ENCODE peak calls at places on chromosomes 1 and 21, in eight cellular contexts. One of them, this sample, is unnamed.

GRCh38 chr1:157136133-157136532 is 2.1 kb downstream of the ETV3 start:
- DNase-seq in Peyer's patch: no peak
- DNase-seq in stomach: no peak
- DNase-seq in transverse colon: no peak
- DNase-seq in HCT116: no peak
- DNase-seq in prostate gland: no peak
- DNase-seq in suprapubic skin: no peak
- DNase-seq in GM12878: no peak
- DNase-seq in this sample: no peak

GRCh38 chr1:33876970-33877680 is 13.2 kb downstream of the HMGB4 start:
- DNase-seq in suprapubic skin: no peak
- DNase-seq in prostate gland: no peak
- DNase-seq in stomach: no peak
- DNase-seq in GM12878: no peak
- DNase-seq in Peyer's patch: no peak
- DNase-seq in HCT116: no peak
- DNase-seq in transverse colon: no peak
- DNase-seq in this sample: peak

GRCh38 chr1:187862506-187862905 is 1033.8 kb downstream of the PLA2G4A start:
- DNase-seq in GM12878: no peak
- DNase-seq in prostate gland: no peak
- DNase-seq in transverse colon: no peak
- DNase-seq in Peyer's patch: no peak
- DNase-seq in HCT116: no peak
- DNase-seq in stomach: no peak
- DNase-seq in suprapubic skin: no peak
- DNase-seq in this sample: no peak

GRCh38 chr1:220691039-220691684 is 999 bp downstream of the C1orf115 start:
- DNase-seq in HCT116: no peak
- DNase-seq in stomach: no peak
- DNase-seq in suprapubic skin: no peak
- DNase-seq in prostate gland: peak
- DNase-seq in GM12878: no peak
- DNase-seq in Peyer's patch: peak
- DNase-seq in transverse colon: peak
- DNase-seq in this sample: no peak

GRCh38 chr1:150995896-150996295 is 10.8 kb downstream of the MINDY1 start:
- DNase-seq in Peyer's patch: no peak
- DNase-seq in stomach: peak
- DNase-seq in transverse colon: no peak
- DNase-seq in prostate gland: no peak
- DNase-seq in suprapubic skin: no peak
- DNase-seq in GM12878: no peak
- DNase-seq in HCT116: no peak
- DNase-seq in this sample: peak

GRCh38 chr1:203153989-203154821 is 21.4 kb downstream of the MYBPH start:
- DNase-seq in prostate gland: no peak
- DNase-seq in HCT116: no peak
- DNase-seq in stomach: no peak
- DNase-seq in GM12878: no peak
- DNase-seq in Peyer's patch: no peak
- DNase-seq in suprapubic skin: no peak
- DNase-seq in transverse colon: no peak
- DNase-seq in this sample: no peak

GRCh38 chr21:36079010-36079649 is 9.3 kb downstream of the CBR1 start:
- DNase-seq in transverse colon: peak
- DNase-seq in GM12878: no peak
- DNase-seq in suprapubic skin: no peak
- DNase-seq in prostate gland: no peak
- DNase-seq in Peyer's patch: peak
- DNase-seq in stomach: peak
- DNase-seq in HCT116: no peak
- DNase-seq in this sample: no peak

GRCh38 chr1:27885620-27886352 is 13.4 kb downstream of the THEMIS2 start:
- DNase-seq in GM12878: no peak
- DNase-seq in Peyer's patch: no peak
- DNase-seq in stomach: no peak
- DNase-seq in transverse colon: no peak
- DNase-seq in suprapubic skin: no peak
- DNase-seq in HCT116: no peak
- DNase-seq in prostate gland: no peak
- DNase-seq in this sample: peak

GRCh38 chr1:87330201-87330953 is 1.7 kb downstream of the LMO4 start:
- DNase-seq in HCT116: no peak
- DNase-seq in GM12878: no peak
- DNase-seq in suprapubic skin: no peak
- DNase-seq in prostate gland: no peak
- DNase-seq in transverse colon: peak
- DNase-seq in stomach: peak
- DNase-seq in Peyer's patch: no peak
- DNase-seq in this sample: peak

GRCh38 chr1:224632921-224633321 is 16.8 kb downstream of the CNIH3 start:
- DNase-seq in prostate gland: no peak
- DNase-seq in GM12878: no peak
- DNase-seq in stomach: no peak
- DNase-seq in Peyer's patch: no peak
- DNase-seq in transverse colon: no peak
- DNase-seq in suprapubic skin: no peak
- DNase-seq in HCT116: no peak
- DNase-seq in this sample: no peak

GRCh38 chr1:181135462-181135781 is 46.9 kb downstream of the IER5 start:
- DNase-seq in transverse colon: no peak
- DNase-seq in suprapubic skin: no peak
- DNase-seq in GM12878: no peak
- DNase-seq in Peyer's patch: no peak
- DNase-seq in HCT116: no peak
- DNase-seq in prostate gland: no peak
- DNase-seq in stomach: no peak
- DNase-seq in this sample: no peak

GRCh38 chr21:39125752-39126485 is 57.3 kb downstream of the PSMG1 start:
- DNase-seq in prostate gland: peak
- DNase-seq in GM12878: no peak
- DNase-seq in stomach: peak
- DNase-seq in transverse colon: peak
- DNase-seq in HCT116: peak
- DNase-seq in Peyer's patch: no peak
- DNase-seq in suprapubic skin: no peak
- DNase-seq in this sample: peak

GRCh38 chr1:22111620-22112019 is 31.3 kb downstream of the WNT4 start:
- DNase-seq in transverse colon: no peak
- DNase-seq in HCT116: no peak
- DNase-seq in stomach: no peak
- DNase-seq in prostate gland: no peak
- DNase-seq in suprapubic skin: no peak
- DNase-seq in Peyer's patch: no peak
- DNase-seq in GM12878: no peak
- DNase-seq in this sample: no peak

GRCh38 chr1:30698401-30698981 is 24.9 kb downstream of the MATN1 start:
- DNase-seq in GM12878: no peak
- DNase-seq in Peyer's patch: peak
- DNase-seq in transverse colon: no peak
- DNase-seq in HCT116: no peak
- DNase-seq in prostate gland: no peak
- DNase-seq in stomach: no peak
- DNase-seq in suprapubic skin: no peak
- DNase-seq in this sample: no peak

GRCh38 chr1:54972436-54972835 is 8.0 kb upstream of the TMEM61 start:
- DNase-seq in stomach: no peak
- DNase-seq in suprapubic skin: peak
- DNase-seq in Peyer's patch: no peak
- DNase-seq in prostate gland: no peak
- DNase-seq in HCT116: no peak
- DNase-seq in transverse colon: no peak
- DNase-seq in GM12878: no peak
- DNase-seq in this sample: no peak

GRCh38 chr1:180165096-180165495 is 10.4 kb downstream of the QSOX1 start:
- DNase-seq in GM12878: no peak
- DNase-seq in HCT116: no peak
- DNase-seq in suprapubic skin: no peak
- DNase-seq in transverse colon: no peak
- DNase-seq in prostate gland: no peak
- DNase-seq in stomach: no peak
- DNase-seq in Peyer's patch: no peak
- DNase-seq in this sample: no peak

GRCh38 chr1:8807004-8807403 is 10.4 kb downstream of the RERE start:
- DNase-seq in suprapubic skin: no peak
- DNase-seq in Peyer's patch: no peak
- DNase-seq in HCT116: no peak
- DNase-seq in prostate gland: no peak
- DNase-seq in stomach: no peak
- DNase-seq in transverse colon: no peak
- DNase-seq in GM12878: no peak
- DNase-seq in this sample: no peak

GRCh38 chr1:115158181-115158580 is 68.9 kb upstream of the TSPAN2 start:
- DNase-seq in stomach: no peak
- DNase-seq in transverse colon: no peak
- DNase-seq in HCT116: no peak
- DNase-seq in GM12878: no peak
- DNase-seq in suprapubic skin: no peak
- DNase-seq in Peyer's patch: no peak
- DNase-seq in prostate gland: no peak
- DNase-seq in this sample: no peak

GRCh38 chr1:56529801-56530200 is 49.6 kb downstream of the PLPP3 start:
- DNase-seq in GM12878: no peak
- DNase-seq in prostate gland: no peak
- DNase-seq in suprapubic skin: no peak
- DNase-seq in HCT116: no peak
- DNase-seq in Peyer's patch: no peak
- DNase-seq in transverse colon: no peak
- DNase-seq in stomach: no peak
- DNase-seq in this sample: no peak

GRCh38 chr1:44417351-44418021 is 12.4 kb downstream of the RNF220 start:
- DNase-seq in GM12878: no peak
- DNase-seq in transverse colon: no peak
- DNase-seq in HCT116: no peak
- DNase-seq in stomach: peak
- DNase-seq in prostate gland: no peak
- DNase-seq in Peyer's patch: no peak
- DNase-seq in suprapubic skin: no peak
- DNase-seq in this sample: peak
- H3K4me3 ChIP-seq in GM12878: no peak
- H3K4me3 ChIP-seq in transverse colon: peak
- H3K4me3 ChIP-seq in HCT116: no peak
- H3K4me3 ChIP-seq in stomach: peak
- H3K4me3 ChIP-seq in prostate gland: no peak
- H3K4me3 ChIP-seq in Peyer's patch: peak
- H3K4me3 ChIP-seq in suprapubic skin: peak
- H3K4me3 ChIP-seq in this sample: no peak

GRCh38 chr21:25732091-25732760 is 2.5 kb downstream of the ATP5PF start:
- DNase-seq in GM12878: no peak
- DNase-seq in prostate gland: no peak
- DNase-seq in Peyer's patch: no peak
- DNase-seq in stomach: no peak
- DNase-seq in transverse colon: no peak
- DNase-seq in HCT116: no peak
- DNase-seq in suprapubic skin: no peak
- DNase-seq in this sample: no peak

GRCh38 chr21:25735895-25736597 is 1.3 kb downstream of the GABPA start:
- DNase-seq in Peyer's patch: no peak
- DNase-seq in suprapubic skin: no peak
- DNase-seq in prostate gland: no peak
- DNase-seq in GM12878: no peak
- DNase-seq in transverse colon: no peak
- DNase-seq in stomach: no peak
- DNase-seq in HCT116: no peak
- DNase-seq in this sample: no peak

GRCh38 chr21:25733859-25734653 is 648 bp downstream of the ATP5PF start:
- DNase-seq in suprapubic skin: no peak
- DNase-seq in HCT116: no peak
- DNase-seq in GM12878: no peak
- DNase-seq in stomach: no peak
- DNase-seq in prostate gland: no peak
- DNase-seq in transverse colon: no peak
- DNase-seq in Peyer's patch: no peak
- DNase-seq in this sample: no peak

GRCh38 chr21:25735221-25735894 is 586 bp downstream of the GABPA start:
- DNase-seq in transverse colon: peak
- DNase-seq in Peyer's patch: peak
- DNase-seq in GM12878: no peak
- DNase-seq in suprapubic skin: peak
- DNase-seq in HCT116: peak
- DNase-seq in prostate gland: peak
- DNase-seq in stomach: peak
- DNase-seq in this sample: peak

GRCh38 chr21:25734654-25735220 is at the start of the genes ATP5PF and GABPA:
- DNase-seq in suprapubic skin: peak
- DNase-seq in stomach: peak
- DNase-seq in HCT116: peak
- DNase-seq in transverse colon: peak
- DNase-seq in prostate gland: peak
- DNase-seq in Peyer's patch: peak
- DNase-seq in GM12878: peak
- DNase-seq in this sample: peak
- TF ChIP-seq POLR2A in suprapubic skin: no peak
- TF ChIP-seq POLR2A in stomach: peak
- TF ChIP-seq POLR2A in HCT116: peak
- TF ChIP-seq POLR2A in transverse colon: peak
- TF ChIP-seq POLR2A in prostate gland: peak
- TF ChIP-seq POLR2A in Peyer's patch: peak
- TF ChIP-seq POLR2A in GM12878: peak
- TF ChIP-seq POLR2A in this sample: peak

DNA sequence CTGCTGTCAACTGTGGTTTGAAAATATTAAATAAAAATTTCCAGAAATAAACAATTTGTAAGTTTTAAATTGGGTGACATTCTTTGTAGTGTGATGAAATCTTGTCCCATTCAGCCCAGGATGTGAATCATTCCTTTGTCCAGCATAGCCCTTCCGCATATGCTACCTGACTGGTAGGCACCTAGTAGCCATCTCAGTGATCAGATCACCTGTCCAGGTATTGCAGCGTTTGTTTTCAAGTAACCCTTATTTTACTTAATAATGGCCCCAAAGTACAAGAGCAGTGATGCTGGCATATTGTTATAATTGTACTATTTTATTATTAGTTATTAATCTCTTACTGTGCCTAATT is 351.6 kb upstream of the B3GALT2 start:
- DNase-seq in prostate gland: no peak
- DNase-seq in transverse colon: no peak
- DNase-seq in suprapubic skin: no peak
- DNase-seq in stomach: no peak
- DNase-seq in Peyer's patch: no peak
- DNase-seq in GM12878: no peak
- DNase-seq in HCT116: no peak
- DNase-seq in this sample: no peak
- H3K4me3 ChIP-seq in prostate gland: no peak
- H3K4me3 ChIP-seq in transverse colon: no peak
- H3K4me3 ChIP-seq in suprapubic skin: no peak
- H3K4me3 ChIP-seq in stomach: no peak
- H3K4me3 ChIP-seq in Peyer's patch: no peak
- H3K4me3 ChIP-seq in GM12878: no peak
- H3K4me3 ChIP-seq in HCT116: no peak
- H3K4me3 ChIP-seq in this sample: no peak

DNA sequence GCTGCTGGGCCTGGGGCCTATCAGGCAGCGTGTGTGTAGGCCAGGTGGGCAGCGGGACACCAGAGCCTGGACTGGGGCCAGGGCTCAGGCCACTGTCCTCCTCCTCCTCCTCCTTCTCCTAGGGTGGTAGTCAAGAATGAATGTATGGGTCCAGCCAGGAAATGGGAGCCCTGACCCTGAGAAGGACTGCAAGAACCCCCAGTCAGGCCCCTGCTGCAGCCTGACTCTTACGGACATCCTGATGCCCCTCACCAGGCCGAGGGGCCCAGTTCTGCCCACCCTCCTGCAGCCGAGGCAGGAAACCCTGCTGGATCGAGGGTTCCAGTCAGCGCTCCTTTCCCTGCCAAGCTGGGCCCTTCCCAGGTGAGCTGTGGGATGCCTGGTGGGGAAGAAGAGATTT is 3.5 kb downstream of the SLFNL1 start:
- DNase-seq in HCT116: no peak
- DNase-seq in stomach: no peak
- DNase-seq in Peyer's patch: no peak
- DNase-seq in transverse colon: no peak
- DNase-seq in GM12878: no peak
- DNase-seq in suprapubic skin: no peak
- DNase-seq in prostate gland: no peak
- DNase-seq in this sample: no peak
- TF ChIP-seq POLR2A in HCT116: no peak
- TF ChIP-seq POLR2A in stomach: no peak
- TF ChIP-seq POLR2A in Peyer's patch: no peak
- TF ChIP-seq POLR2A in transverse colon: no peak
- TF ChIP-seq POLR2A in GM12878: peak
- TF ChIP-seq POLR2A in suprapubic skin: no peak
- TF ChIP-seq POLR2A in prostate gland: no peak
- TF ChIP-seq POLR2A in this sample: no peak